ENCODE peak calls at places on chromosomes 7 and 10, in eight cellular contexts. M, Q, J, G, W, R, K and S are unnamed samples. For H3K36me3, the result is how much of the 10 kb centered on the place peaks cover.

GRCh38 chr10:3095373-3096139 is 28.2 kb downstream of the PFKP start:
- DNase-seq in M (peak), Q (no peak), J (peak), G (no peak), W (peak), R (peak), K (peak), S (no peak)

GRCh38 chr7:28686418-28686800 is 271.7 kb downstream of the TRIL start:
- DNase-seq in M (peak), Q (no peak), J (peak), G (peak), W (no peak), R (peak), K (peak), S (no peak)

GRCh38 chr7:94266278-94266677 is 128.4 kb upstream of the COL1A2 start:
- DNase-seq in M (peak), Q (no peak), J (peak), G (no peak), W (no peak), R (no peak), K (peak), S (peak)

GRCh38 chr7:7803597-7804229 is 85.3 kb upstream of the RPA3 start:
- DNase-seq in M (no peak), Q (no peak), J (no peak), G (no peak), W (no peak), R (no peak), K (peak), S (peak)

GRCh38 chr7:134602921-134603394 is 43.7 kb upstream of the BPGM start:
- DNase-seq in M (peak), Q (no peak), J (no peak), G (no peak), W (no peak), R (peak), K (peak), S (no peak)

GRCh38 chr10:113711142-113711541 is 31.4 kb downstream of the CASP7 start:
- DNase-seq in M (no peak), Q (no peak), J (no peak), G (peak), W (no peak), R (no peak), K (no peak), S (no peak)

GRCh38 chr10:58293989-58294388 is 25.0 kb downstream of the CISD1 start:
- DNase-seq in M (no peak), Q (no peak), J (no peak), G (no peak), W (no peak), R (no peak), K (no peak), S (no peak)

GRCh38 chr7:133091943-133092464 is 10.1 kb upstream of the CHCHD3 start:
- DNase-seq in M (no peak), Q (no peak), J (no peak), G (no peak), W (no peak), R (no peak), K (no peak), S (no peak)

GRCh38 chr7:70736715-70737460 is 395.1 kb upstream of the GALNT17 start:
- DNase-seq in M (no peak), Q (no peak), J (peak), G (no peak), W (peak), R (peak), K (peak), S (no peak)

GRCh38 chr10:689433-690226 is at the start of gene DIP2C:
- DNase-seq in M (peak), Q (no peak), J (peak), G (peak), W (peak), R (peak), K (peak), S (peak)

GRCh38 chr10:6721964-6722615 is 142.0 kb upstream of the PRKCQ start:
- DNase-seq in M (no peak), Q (no peak), J (peak), G (no peak), W (no peak), R (peak), K (peak), S (no peak)

GRCh38 chr7:115707236-115707635 is 323.3 kb downstream of the TFEC start:
- DNase-seq in M (peak), Q (no peak), J (peak), G (peak), W (peak), R (peak), K (peak), S (peak)

GRCh38 chr7:66374141-66374540 is 169.0 kb downstream of the TPST1 start:
- DNase-seq in M (no peak), Q (peak), J (no peak), G (no peak), W (no peak), R (peak), K (peak), S (no peak)

GRCh38 chr10:71751515-71752224 is 21.6 kb downstream of the VSIR start:
- DNase-seq in M (no peak), Q (no peak), J (no peak), G (no peak), W (no peak), R (no peak), K (no peak), S (no peak)

GRCh38 chr10:79359816-79360498 is 12.7 kb downstream of the PPIF start:
- DNase-seq in M (no peak), Q (no peak), J (no peak), G (no peak), W (no peak), R (no peak), K (no peak), S (peak)

GRCh38 chr10:86840498-86840897 is 84.1 kb downstream of the BMPR1A start:
- DNase-seq in M (no peak), Q (no peak), J (no peak), G (no peak), W (no peak), R (no peak), K (no peak), S (no peak)

GRCh38 chr10:27223964-27224363 is 16.6 kb downstream of the ACBD5 start:
- DNase-seq in M (peak), Q (no peak), J (peak), G (peak), W (peak), R (peak), K (peak), S (no peak)

GRCh38 chr7:76065016-76065612 is 17.2 kb downstream of the MDH2 start:
- DNase-seq in M (no peak), Q (no peak), J (no peak), G (no peak), W (no peak), R (no peak), K (no peak), S (no peak)

GRCh38 chr7:116327135-116327534 is 116.8 kb downstream of the TES start:
- DNase-seq in M (no peak), Q (no peak), J (no peak), G (no peak), W (no peak), R (no peak), K (no peak), S (no peak)

GRCh38 chr7:2120251-2120660 is 112.5 kb downstream of the MAD1L1 start:
- DNase-seq in M (peak), Q (no peak), J (no peak), G (no peak), W (no peak), R (no peak), K (no peak), S (no peak)

GRCh38 chr7:129405527-129405926 is 28.7 kb upstream of the STRIP2 start:
- DNase-seq in M (no peak), Q (no peak), J (no peak), G (no peak), W (no peak), R (no peak), K (no peak), S (no peak)

GRCh38 chr7:129401228-129401967 is 32.8 kb upstream of the STRIP2 start:
- DNase-seq in M (no peak), Q (no peak), J (peak), G (peak), W (peak), R (no peak), K (peak), S (no peak)

GRCh38 chr7:129401968-129402860 is 32.0 kb upstream of the STRIP2 start:
- DNase-seq in M (no peak), Q (no peak), J (no peak), G (peak), W (no peak), R (no peak), K (no peak), S (peak)
- TF ChIP-seq CTCF in M (no peak), Q (no peak), J (peak), G (peak), W (no peak), R (no peak), K (no peak), S (no peak)

GRCh38 chr10:128237710-128238109 is 111.5 kb upstream of the MKI67 start:
- DNase-seq in M (no peak), Q (no peak), J (no peak), G (no peak), W (no peak), R (no peak), K (no peak), S (no peak)

GRCh38 chr10:128233422-128233821 is 107.2 kb upstream of the MKI67 start:
- DNase-seq in M (no peak), Q (no peak), J (no peak), G (no peak), W (no peak), R (no peak), K (no peak), S (no peak)
- H3K36me3 ChIP-seq in M (under half), Q (under half), J (under half), G (under half), W (under half), R (under half), K (under half), S (under half)

GRCh38 chr7:51253157-51253556 is 63.5 kb downstream of the COBL start:
- DNase-seq in M (no peak), Q (no peak), J (no peak), G (peak), W (peak), R (no peak), K (no peak), S (peak)
- TF ChIP-seq CTCF in M (no peak), Q (no peak), J (peak), G (peak), W (peak), R (no peak), K (no peak), S (peak)

GRCh38 chr7:16840094-16840493 is 35.3 kb upstream of the AGR2 start:
- DNase-seq in M (no peak), Q (no peak), J (no peak), G (no peak), W (no peak), R (no peak), K (no peak), S (no peak)
- H3K36me3 ChIP-seq in M (under half), Q (under half), J (under half), G (under half), W (under half), R (under half), K (under half), S (under half)